ENCODE peak calls at places on chromosomes 6 and 20, in four cellular contexts. V, Q, N and G are unnamed samples.

GRCh38 chr6:5471637-5472430 is 210.5 kb downstream of the FARS2 start:
- DNase-seq in V (no peak), Q (no peak), N (no peak), G (no peak)

GRCh38 chr6:111709615-111710398 is 104.1 kb upstream of the TRAF3IP2 start:
- DNase-seq in V (peak; percentile 45), Q (peak; percentile 41), N (peak; percentile 88), G (peak; percentile 88)

GRCh38 chr6:134853111-134854055 is 96.5 kb downstream of the ALDH8A1 start:
- DNase-seq in V (no peak), Q (no peak), N (peak; percentile 69), G (peak; percentile 92)

GRCh38 chr20:35306931-35307517 is 14.8 kb upstream of the FAM83C start:
- DNase-seq in V (no peak), Q (no peak), N (peak; percentile 86), G (peak; percentile 91)

GRCh38 chr6:120604510-120604909 is 729.8 kb downstream of the TBC1D32 start:
- DNase-seq in V (no peak), Q (no peak), N (no peak), G (no peak)

GRCh38 chr20:63597651-63598478 is 23.8 kb upstream of the HELZ2 start:
- DNase-seq in V (no peak), Q (no peak), N (no peak), G (no peak)

GRCh38 chr6:5059036-5059896 is 25.9 kb upstream of the PPP1R3G start:
- DNase-seq in V (peak; percentile 21), Q (no peak), N (no peak), G (no peak)

GRCh38 chr6:41901882-41902519 is 6.8 kb upstream of the USP49 start:
- DNase-seq in V (no peak), Q (no peak), N (peak; percentile 67), G (peak; percentile 34)

GRCh38 chr6:128131036-128131435 is 230.2 kb upstream of the THEMIS start:
- DNase-seq in V (no peak), Q (no peak), N (no peak), G (no peak)

GRCh38 chr6:150301871-150302800 is 66.7 kb upstream of the IYD start:
- DNase-seq in V (no peak), Q (no peak), N (peak; percentile 63), G (peak; percentile 67)

GRCh38 chr6:138107752-138108592 is 753 bp upstream of the PERP start:
- DNase-seq in V (no peak), Q (peak; percentile 14), N (no peak), G (no peak)

GRCh38 chr20:63393566-63393965 is 32.4 kb upstream of the CHRNA4 start:
- DNase-seq in V (no peak), Q (no peak), N (no peak), G (no peak)

GRCh38 chr6:133630651-133631050 is 258.3 kb upstream of the TCF21 start:
- DNase-seq in V (no peak), Q (no peak), N (no peak), G (no peak)

GRCh38 chr6:17709476-17709875 is 2.8 kb upstream of the NUP153 start:
- DNase-seq in V (no peak), Q (no peak), N (no peak), G (no peak)

GRCh38 chr6:48068326-48069191 is 42.4 kb downstream of the PTCHD4 start:
- DNase-seq in V (no peak), Q (peak; percentile 13), N (no peak), G (no peak)

GRCh38 chr6:157961829-157962228 is 19.8 kb upstream of the SYNJ2 start:
- DNase-seq in V (no peak), Q (no peak), N (no peak), G (no peak)

GRCh38 chr6:74170118-74170517 is 474.1 kb downstream of the CD109 start:
- DNase-seq in V (no peak), Q (no peak), N (peak; percentile 44), G (peak; percentile 18)

GRCh38 chr6:170476360-170476759 is 76.7 kb downstream of the PSMB1 start:
- DNase-seq in V (no peak), Q (no peak), N (no peak), G (no peak)

GRCh38 chr6:1724616-1725015 is 114.9 kb downstream of the FOXC1 start:
- DNase-seq in V (no peak), Q (peak; percentile 64), N (no peak), G (peak; percentile 18)

GRCh38 chr6:10534418-10534760 is 13.2 kb downstream of the GCNT2 start:
- DNase-seq in V (no peak), Q (no peak), N (no peak), G (no peak)

GRCh38 chr6:150233797-150234399 is 91.1 kb downstream of the PPP1R14C start:
- DNase-seq in V (no peak), Q (no peak), N (no peak), G (no peak)

GRCh38 chr6:149134531-149134933 is 183.0 kb upstream of the TAB2 start:
- DNase-seq in V (no peak), Q (no peak), N (no peak), G (peak; percentile 48)

GRCh38 chr6:96631248-96631647 is 68.3 kb downstream of the FHL5 start:
- DNase-seq in V (no peak), Q (no peak), N (peak; percentile 6), G (no peak)

GRCh38 chr6:35300848-35301247 is 3.2 kb downstream of the DEF6 start:
- DNase-seq in V (no peak), Q (no peak), N (no peak), G (no peak)

GRCh38 chr6:14000901-14001300 is 76.1 kb downstream of the RNF182 start:
- DNase-seq in V (no peak), Q (no peak), N (peak; percentile 24), G (peak; percentile 55)

GRCh38 chr6:339480-339879 is 47.2 kb downstream of the DUSP22 start:
- DNase-seq in V (no peak), Q (no peak), N (no peak), G (no peak)

GRCh38 chr6:51494342-51494741 is 593.1 kb downstream of the PKHD1 start:
- DNase-seq in V (no peak), Q (no peak), N (no peak), G (no peak)

GRCh38 chr6:72218125-72218524 is 331.8 kb downstream of the RIMS1 start:
- DNase-seq in V (no peak), Q (no peak), N (peak; percentile 66), G (peak; percentile 41)

GRCh38 chr20:39298116-39298515 is 336.0 kb downstream of the DHX35 start:
- DNase-seq in V (no peak), Q (no peak), N (no peak), G (no peak)

GRCh38 chr6:169589699-169590257 is 112.1 kb downstream of the WDR27 start:
- DNase-seq in V (no peak), Q (no peak), N (peak; percentile 67), G (no peak)

GRCh38 chr6:24827970-24828369 is 29.3 kb upstream of the ARMH2 start:
- DNase-seq in V (no peak), Q (no peak), N (no peak), G (no peak)

GRCh38 chr6:24827162-24827561 is 28.4 kb upstream of the ARMH2 start:
- DNase-seq in V (no peak), Q (no peak), N (no peak), G (no peak)

GRCh38 chr6:24831771-24832718 is 33.3 kb upstream of the ARMH2 start:
- DNase-seq in V (no peak), Q (no peak), N (peak; percentile 65), G (no peak)

GRCh38 chr6:24832794-24833193 is 34.1 kb upstream of the ARMH2 start:
- DNase-seq in V (no peak), Q (no peak), N (no peak), G (no peak)

DNA sequence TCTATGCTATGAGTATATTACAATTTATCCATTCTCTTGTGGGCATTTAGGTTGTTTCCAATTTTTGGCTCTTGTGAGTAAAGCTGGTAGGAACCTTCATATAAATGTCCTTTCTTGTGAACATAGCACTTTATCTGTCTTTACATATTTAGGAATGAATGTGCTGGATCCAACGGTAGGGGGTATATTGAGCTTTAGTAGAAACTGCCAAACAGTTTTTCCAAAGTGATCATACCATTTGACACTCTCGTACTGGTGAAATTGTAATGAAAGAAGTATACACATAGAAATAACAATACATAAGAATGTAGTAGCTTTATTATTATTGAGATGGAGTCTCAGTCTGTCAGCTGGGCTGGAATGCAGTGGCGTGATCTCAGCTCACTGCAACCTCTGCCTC is 30.9 kb upstream of the ARMH2 start:
- DNase-seq in V (no peak), Q (no peak), N (no peak), G (no peak)
- TF ChIP-seq CTCF in V (no peak), Q (no peak), N (no peak), G (no peak)

GRCh38 chr20:1335961-1336698 is 7.2 kb upstream of the SDCBP2 start:
- DNase-seq in V (no peak), Q (no peak), N (no peak), G (no peak)
- H3K4me3 ChIP-seq in V (no peak overlapping the region), Q (no peak overlapping the region), N (no peak overlapping the region), G (no peak overlapping the region)

GRCh38 chr6:39088331-39088730 is 26.7 kb downstream of the SAYSD1 start:
- DNase-seq in V (peak; percentile 73), Q (no peak), N (peak; percentile 70), G (peak; percentile 55)
- TF ChIP-seq CTCF in V (peak; percentile 67), Q (peak; percentile 64), N (peak; percentile 60), G (peak; percentile 41)

GRCh38 chr6:82138075-82138791 is 109.3 kb downstream of the IBTK start:
- DNase-seq in V (no peak), Q (no peak), N (no peak), G (peak; percentile 23)
- H3K4me3 ChIP-seq in V (no peak overlapping the region), Q (no peak overlapping the region), N (no peak overlapping the region), G (no peak overlapping the region)

GRCh38 chr20:37903317-37904007 is 535 bp downstream of the VSTM2L start:
- DNase-seq in V (no peak), Q (no peak), N (no peak), G (no peak)
- TF ChIP-seq CTCF in V (peak; percentile 50), Q (peak; percentile 39), N (peak; percentile 23), G (no peak)

GRCh38 chr6:151763938-151764680 is 43.4 kb upstream of the ESR1 start:
- DNase-seq in V (peak; percentile 55), Q (peak; percentile 93), N (peak; percentile 91), G (peak; percentile 96)
- H3K4me3 ChIP-seq in V (no peak overlapping the region), Q (peak overlapping the region; percentile 44), N (peak overlapping the region; percentile 52), G (peak overlapping the region; percentile 50)